ENCODE peak calls at places on chromosome 3, in six cellular contexts. S is K562, L is nephron progenitor cell, U is neural progenitor cell, C is natural killer cell, D is cardiac fibroblast. X is an unnamed sample.

GRCh38 chr3:70097084-70097483 is 97.6 kb downstream of the SAMMSON start:
- DNase-seq in S (no peak), U (no peak), D (no peak), L (no peak), C (no peak), X (no peak)

GRCh38 chr3:124174463-124174862 is 182.5 kb upstream of the ROPN1 start:
- DNase-seq in S (no peak), U (no peak), D (no peak), L (no peak), C (no peak), X (no peak)

GRCh38 chr3:190183121-190183520 is 62.4 kb upstream of the P3H2 start:
- DNase-seq in D (peak), L (no peak), U (peak), S (no peak), C (no peak), X (no peak)

GRCh38 chr3:58238830-58239229 is 1.2 kb downstream of the ABHD6 start:
- DNase-seq in C (no peak), U (no peak), D (no peak), L (no peak), S (no peak), X (no peak)

GRCh38 chr3:150603090-150603887 is at the start of gene SELENOT:
- DNase-seq in C (peak), D (peak), S (peak), L (peak), U (peak), X (peak)

GRCh38 chr3:3744826-3745225 is 54.4 kb upstream of the LRRN1 start:
- DNase-seq in U (no peak), D (no peak), L (no peak), S (no peak), C (no peak), X (no peak)

GRCh38 chr3:66620185-66620803 is 119.5 kb upstream of the LRIG1 start:
- DNase-seq in U (peak), L (no peak), D (no peak), C (no peak), S (no peak), X (no peak)

GRCh38 chr3:180135101-180135500 is 98.4 kb upstream of the PEX5L start:
- DNase-seq in U (no peak), S (no peak), C (no peak), D (no peak), L (no peak), X (no peak)

GRCh38 chr3:155202626-155203025 is 90.9 kb downstream of the STRIT1 start:
- DNase-seq in L (no peak), D (no peak), C (no peak), U (no peak), S (no peak), X (no peak)

GRCh38 chr3:103440539-103441113 is 1005.8 kb downstream of the ZPLD1 start:
- DNase-seq in U (peak), L (no peak), S (no peak), D (no peak), C (no peak), X (no peak)

GRCh38 chr3:69012836-69013255 is 638 bp downstream of the EOGT start:
- DNase-seq in C (peak), L (peak), S (no peak), D (peak), U (peak), X (no peak)

GRCh38 chr3:160829486-160830009 is 73.5 kb downstream of the PPM1L start:
- DNase-seq in S (no peak), C (no peak), D (no peak), L (no peak), U (no peak), X (no peak)

GRCh38 chr3:141402476-141403171 is 34.3 kb downstream of the ZBTB38 start:
- DNase-seq in D (peak), C (peak), S (no peak), U (peak), L (peak), X (no peak)

GRCh38 chr3:50516048-50516871 is 12.8 kb upstream of the CACNA2D2 start:
- DNase-seq in S (peak), L (peak), U (peak), C (no peak), D (peak), X (no peak)

DNA sequence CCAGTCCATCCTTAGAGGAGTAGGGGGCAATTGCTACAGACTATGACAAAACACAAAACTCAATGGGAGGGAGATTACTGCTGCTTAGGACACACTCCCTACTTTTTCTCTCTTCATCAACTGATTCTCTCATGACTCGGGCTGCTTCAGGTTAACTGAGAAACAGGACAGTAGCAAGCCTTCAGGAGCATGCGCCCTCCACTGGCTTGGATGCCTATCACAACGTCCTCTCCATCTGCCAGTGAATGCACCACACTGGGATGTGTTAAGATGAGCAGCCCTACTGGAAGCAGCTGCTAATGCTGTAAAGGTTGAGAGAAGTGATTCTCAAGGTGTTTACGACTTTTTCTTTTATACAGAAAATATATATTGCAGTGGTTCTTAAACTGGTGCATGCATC is 542.3 kb downstream of the EDEM1 start:
- DNase-seq in S (no peak), C (no peak), L (no peak), D (no peak), U (no peak), X (no peak)
- TF ChIP-seq CTCF in S (peak), C (no peak), L (no peak), D (no peak), U (no peak), X (no peak)

GRCh38 chr3:111984636-111985298 is 5.9 kb downstream of the ABHD10 start:
- DNase-seq in U (no peak), C (no peak), S (no peak), L (no peak), D (no peak), X (no peak)

GRCh38 chr3:111986800-111987199 is 8.0 kb downstream of the ABHD10 start:
- DNase-seq in S (no peak), D (no peak), U (no peak), L (no peak), C (no peak), X (no peak)

DNA sequence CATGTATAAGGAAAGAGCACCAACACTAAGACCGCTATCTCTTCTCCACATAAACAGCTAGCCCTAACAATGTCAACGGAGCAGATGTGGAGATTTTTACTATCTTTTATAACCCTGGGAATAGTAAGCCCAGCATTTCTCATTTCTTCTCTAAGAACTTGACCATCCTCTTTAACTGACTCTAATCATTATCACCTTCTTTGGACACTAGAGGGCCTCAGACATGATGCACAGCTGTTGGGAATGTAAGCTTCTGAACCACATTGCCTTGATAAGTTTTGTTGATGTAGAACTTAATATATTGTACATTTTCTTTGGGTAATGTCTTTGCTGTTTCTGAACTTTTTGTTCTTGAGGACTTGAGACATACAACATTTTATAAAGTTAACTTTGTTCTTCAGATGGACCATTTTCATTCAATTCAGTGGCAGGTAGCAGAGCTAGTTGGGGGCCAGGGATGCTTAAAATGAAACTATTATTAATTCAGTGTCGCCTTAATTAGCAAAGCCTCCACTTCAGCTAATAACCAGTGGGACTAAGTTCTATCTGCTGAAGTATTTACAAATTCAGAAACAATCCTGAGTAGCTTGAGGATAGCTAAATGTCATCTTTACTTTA is 9.6 kb upstream of the TAGLN3 start:
- DNase-seq in D (peak), L (no peak), S (no peak), C (no peak), U (peak), X (no peak)
- TF ChIP-seq CTCF in D (peak), L (peak), S (peak), C (peak), U (peak), X (peak)

DNA sequence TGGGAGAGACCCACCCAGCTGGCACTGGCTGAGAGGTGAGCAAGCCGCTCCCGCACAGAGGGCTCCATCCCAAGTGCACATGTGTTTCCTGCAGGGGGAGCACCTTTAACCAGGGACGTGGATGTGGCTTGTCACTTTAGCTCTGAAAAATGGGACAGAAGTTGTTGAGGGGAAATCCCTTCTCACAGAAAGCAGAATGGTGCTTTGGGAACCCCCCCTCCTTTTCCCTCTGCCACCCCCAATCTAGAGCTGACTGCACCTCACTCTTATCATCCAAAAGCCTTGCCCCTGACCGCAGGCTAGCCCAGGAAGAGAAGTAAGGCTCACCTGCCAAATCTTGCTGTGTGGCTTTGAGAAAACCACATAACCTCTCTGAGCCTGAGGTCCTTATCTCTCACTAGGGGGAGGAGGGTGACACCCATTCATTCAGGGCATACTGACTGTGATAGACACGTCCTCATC is 77.9 kb downstream of the RPN1 start:
- DNase-seq in C (no peak), U (peak), S (peak), D (no peak), L (no peak), X (no peak)
- TF ChIP-seq CTCF in C (no peak), U (peak), S (peak), D (peak), L (peak), X (no peak)

DNA sequence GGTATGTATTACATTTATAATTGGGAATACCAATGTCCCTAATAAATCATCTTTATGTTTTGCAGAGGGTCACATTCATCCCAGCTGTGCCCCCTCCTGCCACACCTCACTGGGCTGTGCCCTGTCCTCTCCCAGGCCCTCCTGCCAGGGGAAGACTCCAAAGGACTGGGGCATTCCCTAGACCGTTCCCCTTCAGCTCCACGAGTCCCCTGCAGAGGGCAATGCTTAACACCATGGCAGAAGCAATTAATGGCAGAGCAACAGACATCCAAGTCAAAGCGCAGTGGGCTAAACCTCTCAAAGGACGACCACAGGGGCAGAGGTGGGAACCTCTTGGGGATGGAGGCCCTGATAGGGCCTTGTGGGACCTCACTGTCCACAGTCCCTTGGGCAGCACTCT is 71.3 kb upstream of the SEC13 start:
- DNase-seq in S (no peak), C (no peak), L (no peak), U (peak), D (no peak), X (no peak)
- TF ChIP-seq CTCF in S (no peak), C (no peak), L (no peak), U (no peak), D (no peak), X (no peak)

GRCh38 chr3:169604568-169604967 is 58.9 kb downstream of the MECOM start:
- DNase-seq in L (no peak), D (peak), C (no peak), S (no peak), U (peak), X (no peak)
- TF ChIP-seq CTCF in L (peak), D (peak), C (no peak), S (peak), U (peak), X (no peak)

GRCh38 chr3:39128951-39129350 is 21.5 kb downstream of the TTC21A start:
- DNase-seq in L (no peak), S (no peak), U (no peak), C (no peak), D (no peak), X (no peak)
- TF ChIP-seq CTCF in L (no peak), S (no peak), U (no peak), C (no peak), D (no peak), X (no peak)

GRCh38 chr3:40237892-40238571 is 71.5 kb upstream of the EIF1B start:
- DNase-seq in U (peak), C (no peak), S (no peak), D (peak), L (peak), X (no peak)
- TF ChIP-seq CTCF in U (peak), C (no peak), S (peak), D (peak), L (peak), X (no peak)

DNA sequence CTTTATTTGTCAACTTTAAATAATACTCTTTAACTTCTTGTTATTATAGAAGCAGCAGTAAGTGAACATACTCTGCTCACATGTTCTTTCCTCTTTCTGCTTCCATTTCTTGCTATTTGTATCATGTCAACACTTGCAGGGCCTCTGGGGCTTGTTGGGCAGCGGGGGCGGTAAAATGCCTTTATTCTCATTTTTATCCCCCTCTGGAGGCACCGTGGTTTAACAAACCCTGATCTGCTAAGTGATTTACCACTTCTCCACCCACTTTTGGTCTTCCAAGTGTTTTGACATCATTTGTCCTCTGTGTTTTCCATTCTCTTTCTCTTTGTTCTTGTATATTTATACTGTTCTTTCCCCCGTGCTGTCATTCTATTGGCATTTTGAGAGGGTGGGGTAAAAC is 33.9 kb downstream of the SCN10A start:
- DNase-seq in S (no peak), D (peak), C (no peak), L (no peak), U (no peak), X (no peak)
- TF ChIP-seq CTCF in S (no peak), D (no peak), C (no peak), L (no peak), U (no peak), X (no peak)

DNA sequence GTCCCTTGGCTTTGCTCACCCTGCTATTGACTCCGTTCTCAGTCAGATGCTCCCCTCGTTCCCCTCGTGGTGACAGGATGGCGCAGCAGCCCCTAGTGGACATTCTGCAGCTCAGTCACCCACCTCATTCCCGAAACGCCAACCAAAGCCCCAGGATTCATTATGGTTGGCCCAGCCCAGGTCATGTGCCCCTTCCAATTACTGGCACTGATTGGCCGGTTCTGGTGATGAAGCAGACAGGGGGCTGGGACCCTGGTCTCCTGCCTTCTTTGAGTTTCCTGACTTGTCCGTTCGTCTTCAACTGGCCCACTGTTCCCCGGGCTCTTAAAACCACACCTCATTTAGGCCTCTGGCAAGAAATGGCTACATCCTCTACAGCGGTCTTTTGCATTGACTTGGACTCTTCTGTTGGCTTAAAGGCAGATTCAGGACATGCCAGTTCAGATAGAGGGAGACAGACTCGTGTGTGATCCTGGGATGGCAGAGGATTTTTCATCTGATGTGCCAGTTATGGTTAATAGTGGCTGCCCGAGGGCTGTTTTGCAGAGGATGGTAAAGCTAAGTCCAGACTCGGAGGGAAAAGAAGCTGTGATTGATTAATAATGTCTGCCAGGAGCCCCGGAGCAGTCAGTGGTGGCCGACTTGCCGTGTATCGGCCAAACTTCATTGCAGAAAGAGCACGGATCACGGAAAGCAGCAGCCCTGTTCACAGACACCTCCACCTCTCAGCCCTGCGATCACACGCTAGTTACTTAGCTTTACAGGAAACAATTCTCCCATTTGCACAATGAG is 37.8 kb downstream of the LSM3 start:
- DNase-seq in U (peak), S (no peak), L (peak), D (peak), C (peak), X (no peak)
- TF ChIP-seq CTCF in U (peak), S (peak), L (peak), D (peak), C (peak), X (peak)